ENCODE peak calls at places on chromosomes 16 and 17, in ten cellular contexts. X, R, O, Z, L, Y, V, E, Q and J are unnamed samples.

GRCh38 chr17:82828875-82829487 is 10.8 kb downstream of the ZNF750 start:
- DNase-seq in Z (no peak), Y (no peak), X (no peak), Q (no peak), R (no peak), E (no peak), O (no peak), V (no peak), L (no peak), J (no peak)

GRCh38 chr17:32483451-32484019 is 3.3 kb upstream of the CDK5R1 start:
- DNase-seq in L (no peak), Y (peak), R (peak), X (peak), V (no peak), O (peak), E (peak), Z (peak), Q (peak), J (no peak)

GRCh38 chr17:78434455-78435329 is 56.2 kb downstream of the PGS1 start:
- DNase-seq in Y (no peak), L (no peak), V (no peak), O (no peak), Q (no peak), E (no peak), R (no peak), Z (no peak), X (no peak), J (no peak)

GRCh38 chr16:58485184-58485887 is 14.6 kb upstream of the NDRG4 start:
- DNase-seq in Z (no peak), R (no peak), Q (no peak), E (no peak), L (no peak), O (no peak), Y (no peak), V (no peak), X (no peak), J (no peak)

GRCh38 chr16:16027728-16028310 is 78.4 kb downstream of the ABCC1 start:
- DNase-seq in E (no peak), Z (no peak), V (no peak), O (no peak), L (peak), R (no peak), Y (no peak), Q (no peak), X (no peak), J (no peak)

GRCh38 chr17:80621335-80622169 is 76.9 kb downstream of the RPTOR start:
- DNase-seq in O (no peak), V (no peak), X (no peak), Q (no peak), L (no peak), Z (no peak), R (no peak), E (no peak), Y (peak), J (no peak)

GRCh38 chr16:2467301-2468141 is 3.6 kb upstream of the NTN3 start:
- DNase-seq in R (peak), Z (peak), O (no peak), E (peak), Q (peak), V (no peak), Y (peak), L (peak), X (peak), J (no peak)

GRCh38 chr17:80512233-80512632 is 32.4 kb upstream of the RPTOR start:
- DNase-seq in Y (no peak), Z (no peak), L (no peak), O (no peak), R (no peak), X (no peak), V (no peak), Q (peak), E (peak), J (no peak)

GRCh38 chr17:50908860-50909764 is 43.0 kb upstream of the TOB1 start:
- DNase-seq in Q (no peak), E (no peak), Z (peak), V (peak), R (no peak), L (peak), O (no peak), X (peak), Y (peak), J (no peak)

GRCh38 chr16:67244387-67245188 is 2.7 kb downstream of the FHOD1 start:
- DNase-seq in V (peak), R (no peak), E (peak), L (peak), O (peak), Z (peak), X (peak), Q (peak), Y (peak), J (no peak)

GRCh38 chr17:47305302-47305923 is 18.3 kb upstream of the EFCAB13 start:
- DNase-seq in L (peak), E (peak), Z (no peak), V (no peak), R (no peak), Y (peak), O (no peak), X (no peak), Q (peak), J (no peak)

GRCh38 chr16:84759061-84759460 is 59.3 kb downstream of the USP10 start:
- DNase-seq in Y (no peak), O (no peak), X (no peak), L (no peak), V (peak), Q (no peak), Z (no peak), R (no peak), E (no peak), J (no peak)

GRCh38 chr16:72905581-72905980 is 142.3 kb downstream of the ZFHX3 start:
- DNase-seq in Z (no peak), V (no peak), R (no peak), L (no peak), X (no peak), E (peak), Q (peak), Y (no peak), O (no peak), J (no peak)

GRCh38 chr16:69321080-69321479 is 9.3 kb downstream of the PDF start:
- DNase-seq in Y (no peak), R (no peak), V (no peak), E (no peak), X (no peak), L (no peak), Z (no peak), Q (no peak), O (no peak), J (no peak)

GRCh38 chr17:64085650-64086005 is 44.3 kb downstream of the ERN1 start:
- DNase-seq in V (no peak), O (no peak), E (no peak), Y (no peak), X (no peak), Q (no peak), Z (no peak), R (no peak), L (no peak), J (no peak)

GRCh38 chr16:9165601-9166220 is 74.3 kb downstream of the HAPSTR1 start:
- DNase-seq in E (no peak), V (no peak), R (no peak), Q (no peak), Y (no peak), X (no peak), L (no peak), Z (no peak), O (no peak), J (no peak)

GRCh38 chr16:85566502-85567100 is 46.5 kb upstream of the GSE1 start:
- DNase-seq in V (no peak), Z (no peak), Y (peak), Q (no peak), L (no peak), E (no peak), O (no peak), X (no peak), R (no peak), J (no peak)

GRCh38 chr16:56771558-56772279 is 41.8 kb downstream of the NUP93 start:
- DNase-seq in L (no peak), V (no peak), X (no peak), E (no peak), O (no peak), Y (no peak), Q (no peak), Z (no peak), R (no peak), J (no peak)

GRCh38 chr16:84241778-84242177 is 2.0 kb upstream of the KCNG4 start:
- DNase-seq in R (no peak), E (no peak), O (no peak), Y (no peak), X (no peak), Z (no peak), L (no peak), Q (no peak), V (no peak), J (no peak)

GRCh38 chr16:3095869-3096268 is 3.2 kb downstream of the ZSCAN10 start:
- DNase-seq in Q (no peak), X (peak), V (peak), Z (no peak), Y (peak), R (no peak), L (no peak), E (peak), O (no peak), J (no peak)

GRCh38 chr17:68035131-68035522 is 408 bp upstream of the KPNA2 start:
- DNase-seq in Y (no peak), X (peak), V (peak), E (no peak), R (no peak), O (peak), Q (no peak), Z (peak), L (peak), J (peak)

GRCh38 chr17:17729620-17730249 is 48.5 kb downstream of the RAI1 start:
- DNase-seq in Z (no peak), L (peak), X (peak), E (no peak), Q (no peak), Y (peak), V (peak), O (peak), R (peak), J (no peak)

GRCh38 chr16:19872179-19872863 is 12.3 kb downstream of the GPRC5B start:
- DNase-seq in Z (no peak), V (no peak), O (no peak), Y (no peak), X (no peak), Q (no peak), R (peak), L (no peak), E (no peak), J (no peak)

GRCh38 chr17:9258115-9259020 is 237.1 kb downstream of the NTN1 start:
- DNase-seq in V (no peak), X (no peak), O (no peak), E (no peak), Q (no peak), Y (peak), L (no peak), Z (no peak), R (no peak), J (no peak)

GRCh38 chr16:81405702-81406113 is 38.9 kb upstream of the CMIP start:
- DNase-seq in R (no peak), Y (peak), Z (no peak), O (no peak), Q (peak), X (no peak), V (no peak), L (peak), E (peak), J (no peak)

GRCh38 chr16:14434860-14435259 is 195.2 kb downstream of the PARN start:
- DNase-seq in Z (no peak), R (no peak), V (no peak), E (no peak), O (no peak), X (no peak), L (no peak), Y (peak), Q (no peak), J (no peak)

GRCh38 chr16:35440875-35441274 is 1981.5 kb downstream of the TP53TG3F start:
- DNase-seq in X (no peak), Q (no peak), V (no peak), Z (no peak), E (no peak), Y (no peak), L (no peak), R (no peak), O (no peak), J (no peak)

GRCh38 chr16:57994361-57994760 is 6.1 kb downstream of the ZNF319 start:
- DNase-seq in R (no peak), E (no peak), Z (no peak), V (no peak), L (no peak), Q (no peak), X (no peak), Y (no peak), O (no peak), J (no peak)

GRCh38 chr16:56970934-56971767 is 9.4 kb downstream of the CETP start:
- DNase-seq in Q (peak), Y (no peak), V (no peak), X (peak), R (no peak), L (no peak), Z (no peak), E (peak), O (no peak), J (no peak)

GRCh38 chr17:63486317-63487013 is 9.6 kb downstream of the ACE start:
- DNase-seq in L (no peak), R (no peak), O (no peak), X (no peak), E (no peak), Z (no peak), Y (no peak), Q (no peak), V (no peak), J (no peak)

GRCh38 chr17:32914181-32914580 is 13.8 kb upstream of the TMEM98 start:
- DNase-seq in E (no peak), R (no peak), Z (no peak), O (no peak), V (no peak), L (no peak), X (no peak), Q (no peak), Y (no peak), J (no peak)

GRCh38 chr17:2064980-2065785 is 10.3 kb downstream of the HIC1 start:
- DNase-seq in E (peak), Z (peak), L (no peak), Q (peak), V (no peak), O (no peak), R (no peak), Y (peak), X (peak), J (no peak)

GRCh38 chr17:78437508-78438169 is 59.2 kb downstream of the PGS1 start:
- DNase-seq in Y (no peak), V (no peak), R (no peak), X (no peak), Z (no peak), L (no peak), E (no peak), Q (no peak), O (no peak), J (no peak)

GRCh38 chr17:81996232-81996756 is 18.9 kb downstream of the ASPSCR1 start:
- DNase-seq in E (no peak), Z (peak), R (no peak), L (no peak), V (no peak), Y (no peak), Q (no peak), X (no peak), O (no peak), J (no peak)

GRCh38 chr17:9233761-9234160 is 212.5 kb downstream of the NTN1 start:
- DNase-seq in R (no peak), Y (no peak), O (no peak), L (no peak), V (no peak), X (no peak), Q (no peak), E (no peak), Z (peak), J (no peak)